ENCODE peak calls at places on chromosome 1, in four cellular contexts. One of them, this sample, is unnamed.
A peak's percentile ranks its signal among the peaks of the same experiment; 100 is the strongest.

GRCh38 chr1:201877877-201878339 is 10.8 kb upstream of the SHISA4 start:
- DNase-seq in LoVo: peak; percentile 22
- DNase-seq in glutamatergic neuron: no peak
- DNase-seq in NCI-H1436: no peak
- DNase-seq in this sample: no peak

GRCh38 chr1:201562257-201562656 is 23.3 kb downstream of the NAV1 start:
- DNase-seq in LoVo: no peak
- DNase-seq in glutamatergic neuron: no peak
- DNase-seq in NCI-H1436: no peak
- DNase-seq in this sample: no peak

GRCh38 chr1:93979040-93979717 is 69.9 kb upstream of the GCLM start:
- DNase-seq in LoVo: no peak
- DNase-seq in glutamatergic neuron: no peak
- DNase-seq in NCI-H1436: no peak
- DNase-seq in this sample: no peak

GRCh38 chr1:224433671-224434446 is 738 bp downstream of the WDR26 start:
- DNase-seq in LoVo: no peak
- DNase-seq in glutamatergic neuron: peak; percentile 63
- DNase-seq in NCI-H1436: no peak
- DNase-seq in this sample: peak; percentile 48

GRCh38 chr1:8055973-8056372 is 29.9 kb upstream of the ERRFI1 start:
- DNase-seq in LoVo: no peak
- DNase-seq in glutamatergic neuron: no peak
- DNase-seq in NCI-H1436: no peak
- DNase-seq in this sample: no peak

GRCh38 chr1:198099755-198100154 is 57.0 kb upstream of the NEK7 start:
- DNase-seq in LoVo: no peak
- DNase-seq in glutamatergic neuron: no peak
- DNase-seq in NCI-H1436: no peak
- DNase-seq in this sample: no peak

GRCh38 chr1:227428803-227429202 is 110.5 kb upstream of the CDC42BPA start:
- DNase-seq in LoVo: peak; percentile 90
- DNase-seq in glutamatergic neuron: no peak
- DNase-seq in NCI-H1436: no peak
- DNase-seq in this sample: no peak

GRCh38 chr1:164363980-164364379 is 195.0 kb upstream of the PBX1 start:
- DNase-seq in LoVo: no peak
- DNase-seq in glutamatergic neuron: no peak
- DNase-seq in NCI-H1436: no peak
- DNase-seq in this sample: no peak

GRCh38 chr1:98704474-98704873 is 43.0 kb downstream of the SNX7 start:
- DNase-seq in LoVo: no peak
- DNase-seq in glutamatergic neuron: peak; percentile 29
- DNase-seq in NCI-H1436: no peak
- DNase-seq in this sample: peak; percentile 61

GRCh38 chr1:58782308-58783089 is 1.3 kb downstream of the JUN start:
- DNase-seq in LoVo: peak; percentile 22
- DNase-seq in glutamatergic neuron: peak; percentile 72
- DNase-seq in NCI-H1436: peak; percentile 27
- DNase-seq in this sample: peak; percentile 75

GRCh38 chr1:50308883-50309282 is 114.4 kb downstream of the DMRTA2 start:
- DNase-seq in LoVo: peak; percentile 19
- DNase-seq in glutamatergic neuron: no peak
- DNase-seq in NCI-H1436: no peak
- DNase-seq in this sample: no peak

GRCh38 chr1:55078470-55078869 is 39.1 kb downstream of the PCSK9 start:
- DNase-seq in LoVo: no peak
- DNase-seq in glutamatergic neuron: no peak
- DNase-seq in NCI-H1436: no peak
- DNase-seq in this sample: no peak

GRCh38 chr1:50333595-50333974 is 89.7 kb downstream of the DMRTA2 start:
- DNase-seq in LoVo: peak; percentile 74
- DNase-seq in glutamatergic neuron: peak; percentile 82
- DNase-seq in NCI-H1436: no peak
- DNase-seq in this sample: peak; percentile 50

GRCh38 chr1:225577243-225577642 is 75.7 kb downstream of the ENAH start:
- DNase-seq in LoVo: no peak
- DNase-seq in glutamatergic neuron: no peak
- DNase-seq in NCI-H1436: no peak
- DNase-seq in this sample: no peak

GRCh38 chr1:112393634-112393976 is 2.4 kb upstream of the CTTNBP2NL start:
- DNase-seq in LoVo: no peak
- DNase-seq in glutamatergic neuron: no peak
- DNase-seq in NCI-H1436: no peak
- DNase-seq in this sample: no peak

GRCh38 chr1:28246427-28246832 is 10.5 kb downstream of the ATP5IF1 start:
- DNase-seq in LoVo: peak; percentile 25
- DNase-seq in glutamatergic neuron: no peak
- DNase-seq in NCI-H1436: no peak
- DNase-seq in this sample: no peak

GRCh38 chr1:59685101-59685500 is 129.6 kb upstream of the HOOK1 start:
- DNase-seq in LoVo: no peak
- DNase-seq in glutamatergic neuron: no peak
- DNase-seq in NCI-H1436: no peak
- DNase-seq in this sample: no peak

GRCh38 chr1:960371-961131 is at the start of gene KLHL17:
- DNase-seq in LoVo: peak; percentile 72
- DNase-seq in glutamatergic neuron: peak; percentile 90
- DNase-seq in NCI-H1436: peak; percentile 38
- DNase-seq in this sample: peak; percentile 84

GRCh38 chr1:110581637-110582036 is 24.5 kb downstream of the KCNA2 start:
- DNase-seq in LoVo: no peak
- DNase-seq in glutamatergic neuron: no peak
- DNase-seq in NCI-H1436: no peak
- DNase-seq in this sample: peak; percentile 87

GRCh38 chr1:156923565-156924477 is 3.4 kb downstream of the LRRC71 start:
- DNase-seq in LoVo: no peak
- DNase-seq in glutamatergic neuron: no peak
- DNase-seq in NCI-H1436: no peak
- DNase-seq in this sample: no peak

GRCh38 chr1:156804572-156805243 is 11.9 kb downstream of the SH2D2A start:
- DNase-seq in LoVo: no peak
- DNase-seq in glutamatergic neuron: no peak
- DNase-seq in NCI-H1436: peak; percentile 22
- DNase-seq in this sample: peak; percentile 14

GRCh38 chr1:188594542-188595235 is 1765.9 kb downstream of the PLA2G4A start:
- DNase-seq in LoVo: no peak
- DNase-seq in glutamatergic neuron: no peak
- DNase-seq in NCI-H1436: no peak
- DNase-seq in this sample: no peak

GRCh38 chr1:198467907-198468306 is 72.6 kb downstream of the ATP6V1G3 start:
- DNase-seq in LoVo: no peak
- DNase-seq in glutamatergic neuron: no peak
- DNase-seq in NCI-H1436: no peak
- DNase-seq in this sample: no peak

GRCh38 chr1:218377143-218377660 is 32.1 kb downstream of the TGFB2 start:
- DNase-seq in LoVo: peak; percentile 88
- DNase-seq in glutamatergic neuron: no peak
- DNase-seq in NCI-H1436: no peak
- DNase-seq in this sample: no peak

GRCh38 chr1:61585714-61586113 is 139.2 kb downstream of the TM2D1 start:
- DNase-seq in LoVo: peak; percentile 69
- DNase-seq in glutamatergic neuron: no peak
- DNase-seq in NCI-H1436: no peak
- DNase-seq in this sample: no peak

GRCh38 chr1:34929497-34929852 is at the start of gene DLGAP3:
- DNase-seq in LoVo: no peak
- DNase-seq in glutamatergic neuron: peak; percentile 81
- DNase-seq in NCI-H1436: peak; percentile 55
- DNase-seq in this sample: no peak

This sample was measured in head of caudate nucleus.